ENCODE peak calls at places on chromosomes 4 and X, in four cellular contexts. L is MM.1S, F is SK-N-SH, B is GM23248. M is an unnamed sample. For H3K79me2, the result is how much of the 10 kb centered on the place peaks cover.

GRCh38 chr4:52824603-52825310 is 37.4 kb upstream of the RASL11B start:
- DNase-seq in B (peak), L (no peak), F (peak), M (no peak)

GRCh38 chrX:29225670-29226069 is 638.4 kb downstream of the IL1RAPL1 start:
- DNase-seq in B (no peak), L (no peak), F (no peak), M (no peak)

GRCh38 chr4:33882246-33882990 is 2361.9 kb downstream of the ARAP2 start:
- DNase-seq in B (peak), F (no peak), L (no peak), M (peak)

GRCh38 chr4:133464311-133464710 is 315.2 kb downstream of the PCDH10 start:
- DNase-seq in L (no peak), F (no peak), B (no peak), M (peak)

GRCh38 chr4:137421796-137422195 is 110.5 kb downstream of the PCDH18 start:
- DNase-seq in L (no peak), B (peak), F (no peak), M (no peak)

GRCh38 chr4:143375326-143376073 is 38.8 kb downstream of the GAB1 start:
- DNase-seq in F (peak), B (peak), L (peak), M (peak)

GRCh38 chrX:64427787-64428186 is 32.5 kb upstream of the MTMR8 start:
- DNase-seq in L (no peak), F (no peak), B (no peak), M (no peak)

GRCh38 chrX:19747672-19748610 is 139.5 kb downstream of the SH3KBP1 start:
- DNase-seq in B (no peak), L (no peak), F (no peak), M (no peak)

GRCh38 chrX:136260801-136261200 is 9.6 kb upstream of the MAP7D3 start:
- DNase-seq in F (no peak), L (no peak), B (peak), M (peak)

GRCh38 chrX:112822892-112823291 is 17.7 kb downstream of the AMOT start:
- DNase-seq in B (no peak), F (no peak), L (no peak), M (no peak)

GRCh38 chr4:93865650-93866049 is 37.1 kb downstream of the ATOH1 start:
- DNase-seq in B (peak), F (no peak), L (no peak), M (no peak)

GRCh38 chr4:93876739-93877138 is 48.2 kb downstream of the ATOH1 start:
- DNase-seq in L (no peak), F (no peak), B (no peak), M (no peak)

GRCh38 chr4:93867416-93868001 is 39.0 kb downstream of the ATOH1 start:
- DNase-seq in F (no peak), L (no peak), B (no peak), M (no peak)

DNA sequence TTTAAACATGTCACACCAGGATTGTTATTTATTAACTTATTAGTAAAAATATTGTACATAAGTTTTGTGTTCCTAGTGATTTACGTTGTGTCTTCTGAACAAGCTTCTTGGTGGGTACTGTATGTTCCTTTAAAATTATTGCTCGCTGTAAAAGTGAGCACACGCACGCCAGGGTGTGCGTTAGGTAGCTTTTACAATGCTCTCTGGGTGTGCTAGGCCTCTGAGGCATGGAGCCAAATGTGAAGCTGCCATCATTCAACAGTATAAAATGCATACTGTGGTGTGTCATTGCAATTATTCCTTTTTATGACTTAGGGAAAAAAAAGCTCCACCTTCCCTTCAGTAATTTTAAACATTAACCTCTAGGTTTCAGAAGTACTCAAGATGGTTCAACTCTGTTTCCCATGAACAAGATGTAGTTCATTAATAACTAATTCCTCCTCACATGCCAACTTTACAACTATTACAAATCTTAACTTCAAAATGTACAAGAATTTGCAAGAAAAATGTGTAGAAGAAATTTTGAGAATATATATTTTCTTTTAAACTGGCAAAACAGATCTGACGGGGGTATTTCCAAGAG is 42.4 kb downstream of the ATOH1 start:
- DNase-seq in B (no peak), L (no peak), F (no peak), M (no peak)
- TF ChIP-seq EZH2phosphoT487 in B (no peak), L (no peak), F (no peak), M (no peak)

DNA sequence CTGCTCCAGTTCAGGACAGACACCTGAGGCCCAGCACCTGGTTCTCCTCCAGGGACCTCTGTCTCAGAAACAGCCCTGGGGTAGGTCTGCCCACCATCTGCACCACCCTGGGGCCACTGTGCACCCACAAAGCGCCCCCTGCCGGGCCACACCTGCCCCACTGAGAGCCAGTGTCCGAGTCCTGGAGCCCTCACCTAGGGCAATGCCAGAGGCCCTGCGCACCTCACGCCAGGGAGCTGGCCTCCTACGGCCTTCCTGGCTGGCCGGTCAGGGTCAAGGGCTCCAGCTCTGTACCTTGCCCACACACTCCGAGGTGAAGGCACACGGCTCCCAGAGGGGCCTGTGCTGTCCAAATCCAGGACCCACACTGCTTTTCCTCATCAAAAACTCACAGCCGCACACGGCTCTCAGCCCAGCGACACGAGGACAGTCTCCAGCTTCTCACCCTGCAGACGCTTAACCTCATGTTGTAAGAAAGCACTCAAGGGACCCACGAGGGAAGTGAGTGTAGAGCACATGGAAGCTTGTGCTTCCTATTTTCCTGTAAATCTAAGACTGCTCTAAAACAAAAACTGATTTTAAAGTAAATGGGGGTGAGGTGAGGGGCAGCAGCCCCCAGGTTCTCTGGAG is 5.4 kb downstream of the CTBP1 start:
- DNase-seq in L (no peak), F (peak), B (no peak), M (no peak)
- H3K79me2 ChIP-seq in L (half or more), F (half or more), B (half or more), M (half or more)

DNA sequence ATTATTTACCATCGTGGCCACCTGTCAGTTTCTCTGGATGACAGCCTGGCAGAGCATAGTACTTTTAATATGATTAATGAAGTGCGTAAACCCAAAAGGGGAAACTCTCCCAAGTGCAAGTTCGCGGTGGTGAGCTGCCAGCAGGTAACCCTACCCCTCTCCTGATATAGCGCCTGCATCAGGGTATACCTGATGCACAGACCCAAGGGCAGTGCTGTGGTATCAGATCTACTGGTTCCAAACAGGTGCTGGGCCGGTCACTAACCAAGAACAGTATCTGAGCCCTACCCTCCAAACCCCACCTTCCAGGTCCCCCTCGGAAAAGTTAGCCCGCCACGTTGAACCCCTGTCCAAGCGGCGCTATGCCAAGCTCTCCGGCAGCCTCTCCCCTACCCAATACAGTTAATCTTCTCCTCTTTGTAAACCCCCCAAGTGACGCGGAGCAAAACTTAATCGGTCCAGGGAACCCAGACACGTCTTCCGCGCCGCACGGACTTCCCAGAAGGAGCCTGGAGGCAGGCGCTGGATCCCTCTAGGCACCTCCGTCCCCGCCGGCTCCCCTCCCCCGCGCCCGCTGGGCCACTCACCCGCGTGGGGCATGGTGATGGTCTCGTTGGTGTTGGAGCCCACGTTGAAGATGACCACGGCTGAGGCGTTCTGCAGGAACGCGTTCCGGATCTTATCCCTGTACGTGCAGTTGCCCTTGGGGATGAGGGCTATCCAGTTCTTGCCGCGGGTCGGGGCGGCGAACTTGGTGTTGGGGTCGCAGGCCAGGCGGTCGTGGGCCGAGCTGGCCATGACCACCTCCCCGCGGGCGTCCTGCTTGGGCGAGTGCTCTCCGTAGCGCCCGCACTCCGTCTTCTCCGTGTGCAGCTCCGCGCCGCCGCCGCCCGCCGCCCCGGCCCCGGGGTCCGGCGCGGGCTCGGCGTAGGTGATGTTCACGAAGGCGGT is 1.3 kb downstream of the RNF150 start:
- DNase-seq in L (no peak), F (no peak), B (peak), M (no peak)
- H3K9ac ChIP-seq in L (no peak), F (peak), B (peak), M (no peak)

DNA sequence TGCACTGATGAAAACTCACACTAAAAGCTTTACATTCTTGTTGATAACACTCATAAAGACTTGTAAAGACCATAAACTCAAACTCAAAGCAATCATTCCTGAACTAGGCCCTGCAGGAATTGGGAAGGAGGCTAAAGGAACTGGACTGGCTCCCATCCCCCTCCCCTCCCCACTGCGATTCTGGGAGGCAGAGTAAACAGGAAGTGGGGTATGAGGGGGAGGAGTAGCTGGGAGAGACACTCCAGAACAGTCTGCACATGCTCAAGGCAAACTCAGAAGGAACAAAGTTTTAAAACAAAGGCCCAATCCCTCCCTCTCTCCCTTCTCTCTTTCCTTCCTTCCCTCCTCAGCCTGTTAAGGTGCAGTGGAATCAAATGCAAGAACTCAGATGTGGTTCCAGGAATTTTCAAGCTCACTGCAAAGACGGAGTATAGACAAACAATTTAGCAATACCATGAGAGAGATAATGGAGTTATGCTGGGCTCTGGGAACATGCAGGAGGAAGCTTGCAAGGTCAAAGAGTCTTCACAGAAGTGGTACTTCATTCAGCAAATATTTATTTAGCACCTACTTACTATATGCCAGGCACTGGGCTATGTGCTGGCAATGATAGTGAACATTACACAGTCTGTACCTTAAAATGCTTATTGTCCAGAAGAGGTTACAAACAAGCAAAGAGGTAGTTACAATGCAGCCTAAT is 15.9 kb downstream of the MID1IP1 start:
- DNase-seq in L (no peak), F (no peak), B (peak), M (peak)
- TF ChIP-seq EZH2phosphoT487 in L (no peak), F (no peak), B (no peak), M (no peak)

M was measured in PC-3.